ENCODE peak calls at places on chromosomes 4 and X, in ten cellular contexts. V is astrocyte of the spinal cord; R is GM19239; P is activated naive CD4-positive, alpha-beta T cell treated with Interleukin-2 at 50 U/mL for 16 hours; U is activated effector memory CD4-positive, alpha-beta T cell treated with Interleukin-2 at 50 U/mL for 16 hours; A is stimulated activated CD4-positive, alpha-beta T cell treated with anti-CD3 and anti-CD28 coated beads, Interleukin-4, amount 100 ng/mL, for 48 hours; F is AG08396; G is tibial artery; L is T-helper 1 cell; Y is AG09319. W is an unnamed sample.

GRCh38 chr4:74640111-74640903 is 154.0 kb downstream of the BTC start:
- DNase-seq in V (peak; percentile 87), R (no peak), P (no peak), U (no peak), A (no peak), F (peak; percentile 34), G (no peak), L (no peak), Y (no peak), W (peak; percentile 69)

GRCh38 chr4:82437285-82438005 is 7.1 kb downstream of the ENOPH1 start:
- DNase-seq in V (no peak), R (no peak), P (no peak), U (no peak), A (no peak), F (peak; percentile 26), G (no peak), L (no peak), Y (no peak), W (no peak)

GRCh38 chr4:147842573-147842972 is 110.7 kb downstream of the ARHGAP10 start:
- DNase-seq in V (peak; percentile 87), R (no peak), P (no peak), U (no peak), A (no peak), F (no peak), G (no peak), L (no peak), Y (no peak), W (no peak)

GRCh38 chr4:145527773-145528172 is 46.1 kb downstream of the SMAD1 start:
- DNase-seq in V (no peak), R (no peak), P (no peak), U (no peak), A (no peak), F (no peak), G (no peak), L (no peak), Y (no peak), W (no peak)

GRCh38 chr4:101604976-101605375 is 185.6 kb upstream of the BANK1 start:
- DNase-seq in V (peak; percentile 33), R (no peak), P (no peak), U (no peak), A (no peak), F (no peak), G (no peak), L (no peak), Y (no peak), W (peak; percentile 68)

GRCh38 chrX:22396408-22396807 is 123.7 kb downstream of the CBLL2 start:
- DNase-seq in V (no peak), R (no peak), P (no peak), U (no peak), A (no peak), F (no peak), G (no peak), L (no peak), Y (no peak), W (no peak)

GRCh38 chrX:40097101-40097491 is 662 bp downstream of the BCOR start:
- DNase-seq in V (no peak), R (no peak), P (no peak), U (no peak), A (no peak), F (peak; percentile 35), G (no peak), L (no peak), Y (no peak), W (peak; percentile 18)

GRCh38 chrX:148577711-148578110 is 77.3 kb downstream of the AFF2 start:
- DNase-seq in V (no peak), R (no peak), P (no peak), U (no peak), A (no peak), F (no peak), G (no peak), L (no peak), Y (no peak), W (no peak)

GRCh38 chr4:137534516-137534915 is 2.2 kb upstream of the PCDH18 start:
- DNase-seq in V (no peak), R (no peak), P (no peak), U (no peak), A (no peak), F (no peak), G (no peak), L (no peak), Y (no peak), W (no peak)

GRCh38 chr4:130336585-130337217 is 1240.7 kb downstream of the C4orf33 start:
- DNase-seq in V (peak; percentile 42), R (peak; percentile 4), P (no peak), U (no peak), A (no peak), F (peak; percentile 2), G (no peak), L (no peak), Y (no peak), W (peak; percentile 59)

GRCh38 chr4:1771555-1772305 is 21.4 kb upstream of the FGFR3 start:
- DNase-seq in V (no peak), R (no peak), P (no peak), U (no peak), A (no peak), F (no peak), G (no peak), L (no peak), Y (no peak), W (no peak)

GRCh38 chrX:68599256-68600152 is 48.0 kb upstream of the STARD8 start:
- DNase-seq in V (peak; percentile 1), R (no peak), P (no peak), U (no peak), A (no peak), F (no peak), G (no peak), L (no peak), Y (no peak), W (peak; percentile 18)

GRCh38 chr4:16259531-16260246 is 33.4 kb upstream of the TAPT1 start:
- DNase-seq in V (no peak), R (no peak), P (peak; percentile 34), U (no peak), A (peak; percentile 12), F (no peak), G (no peak), L (no peak), Y (no peak), W (no peak)

GRCh38 chrX:155134255-155134654 is 62.9 kb downstream of the BRCC3 start:
- DNase-seq in V (no peak), R (no peak), P (no peak), U (no peak), A (no peak), F (no peak), G (no peak), L (no peak), Y (no peak), W (no peak)

GRCh38 chrX:111376897-111377601 is 34.9 kb downstream of the DCX start:
- DNase-seq in V (no peak), R (no peak), P (no peak), U (no peak), A (no peak), F (no peak), G (no peak), L (no peak), Y (no peak), W (no peak)

GRCh38 chr4:1293531-1293941 is 3.8 kb downstream of the MAEA start:
- DNase-seq in V (no peak), R (no peak), P (no peak), U (no peak), A (no peak), F (no peak), G (no peak), L (no peak), Y (no peak), W (peak; percentile 19)

GRCh38 chr4:17336524-17336941 is 175.4 kb downstream of the QDPR start:
- DNase-seq in V (peak; percentile 6), R (no peak), P (peak; percentile 76), U (peak; percentile 68), A (peak; percentile 63), F (no peak), G (no peak), L (peak; percentile 61), Y (no peak), W (no peak)

GRCh38 chrX:101257448-101258259 is 33.5 kb downstream of the TAF7L start:
- DNase-seq in V (peak; percentile 56), R (no peak), P (no peak), U (no peak), A (no peak), F (peak; percentile 30), G (no peak), L (no peak), Y (no peak), W (peak; percentile 33)

GRCh38 chrX:49230500-49231232 is 2.5 kb downstream of the CACNA1F start:
- DNase-seq in V (no peak), R (peak; percentile 60), P (peak; percentile 63), U (peak; percentile 43), A (peak; percentile 66), F (no peak), G (peak; percentile 68), L (peak; percentile 26), Y (no peak), W (no peak)

GRCh38 chr4:129929052-129929451 is 833.1 kb downstream of the C4orf33 start:
- DNase-seq in V (no peak), R (no peak), P (no peak), U (no peak), A (no peak), F (no peak), G (no peak), L (no peak), Y (no peak), W (no peak)

GRCh38 chr4:153748378-153748777 is 11.4 kb downstream of the RNF175 start:
- DNase-seq in V (peak; percentile 80), R (no peak), P (no peak), U (no peak), A (no peak), F (peak; percentile 43), G (peak; percentile 85), L (no peak), Y (no peak), W (peak; percentile 59)

GRCh38 chr4:53885668-53886067 is 178.7 kb downstream of the CHIC2 start:
- DNase-seq in V (no peak), R (no peak), P (no peak), U (no peak), A (no peak), F (no peak), G (peak; percentile 79), L (no peak), Y (no peak), W (no peak)

GRCh38 chr4:30875659-30876269 is 155.6 kb downstream of the PCDH7 start:
- DNase-seq in V (peak; percentile 8), R (no peak), P (no peak), U (no peak), A (no peak), F (no peak), G (no peak), L (no peak), Y (no peak), W (no peak)

GRCh38 chr4:40811886-40812857 is 62.4 kb downstream of the NSUN7 start:
- DNase-seq in V (peak; percentile 16), R (no peak), P (no peak), U (no peak), A (no peak), F (no peak), G (no peak), L (no peak), Y (no peak), W (no peak)

GRCh38 chr4:169117591-169118081 is 107.6 kb upstream of the CBR4 start:
- DNase-seq in V (peak; percentile 77), R (no peak), P (no peak), U (no peak), A (no peak), F (peak; percentile 30), G (no peak), L (no peak), Y (no peak), W (peak; percentile 51)

GRCh38 chrX:124208675-124209074 is 123.8 kb upstream of the TEX13D start:
- DNase-seq in V (no peak), R (no peak), P (no peak), U (no peak), A (no peak), F (no peak), G (no peak), L (no peak), Y (no peak), W (peak; percentile 86)

GRCh38 chrX:134623293-134624045 is 34.8 kb downstream of the PLAC1 start:
- DNase-seq in V (peak; percentile 24), R (no peak), P (no peak), U (no peak), A (no peak), F (no peak), G (no peak), L (no peak), Y (no peak), W (no peak)

GRCh38 chr4:102678107-102678506 is 82.7 kb downstream of the MANBA start:
- DNase-seq in V (no peak), R (no peak), P (no peak), U (no peak), A (no peak), F (no peak), G (no peak), L (no peak), Y (no peak), W (no peak)